ENCODE peak calls at places on chromosome 6, in six cellular contexts. Q is heart right ventricle; Z is HCT116; D is stimulated activated CD4-positive, alpha-beta T cell treated with anti-CD3 and anti-CD28 coated beads, Interleukin-12 subunit alpha, Interleukin-12 subunit beta, amount 100 ng/mL, for 48 hours; K is activated naive CD4-positive, alpha-beta T cell treated with anti-CD3 and anti-CD28 coated beads, Interleukin-2, amount 10 ng/mL, durations not matched to agents 7 days and 5 days; O is AG08396. V is an unnamed sample.

GRCh38 chr6:83958250-83958685 is 75.3 kb upstream of the MRAP2 start:
- DNase-seq in Q (no peak), K (no peak), D (no peak), O (no peak), Z (no peak), V (no peak)

GRCh38 chr6:47733879-47734558 is 35.6 kb downstream of the ADGRF4 start:
- DNase-seq in O (no peak), K (no peak), D (no peak), Z (peak), Q (peak), V (no peak)

GRCh38 chr6:44388135-44388487 is 605 bp downstream of the CDC5L start:
- DNase-seq in Z (no peak), K (no peak), D (no peak), Q (no peak), O (no peak), V (no peak)

GRCh38 chr6:157376706-157377230 is 4.2 kb upstream of the ZDHHC14 start:
- DNase-seq in K (no peak), Q (no peak), D (no peak), O (no peak), Z (no peak), V (no peak)

GRCh38 chr6:4316867-4317400 is 181.6 kb upstream of the ECI2 start:
- DNase-seq in K (no peak), Q (peak), D (no peak), O (peak), Z (no peak), V (peak)

GRCh38 chr6:2713473-2714358 is 37.0 kb downstream of the MYLK4 start:
- DNase-seq in Z (no peak), O (peak), K (no peak), Q (no peak), D (no peak), V (no peak)

GRCh38 chr6:157148391-157149323 is 174.7 kb downstream of the TMEM242 start:
- DNase-seq in D (no peak), K (no peak), Q (peak), O (peak), Z (peak), V (no peak)

GRCh38 chr6:16436550-16436949 is 198.2 kb downstream of the GMPR start:
- DNase-seq in Q (no peak), O (no peak), Z (no peak), K (peak), D (no peak), V (no peak)

GRCh38 chr6:146582857-146583256 is 15.9 kb upstream of the ADGB start:
- DNase-seq in Q (peak), D (no peak), Z (no peak), K (no peak), O (no peak), V (no peak)

GRCh38 chr6:111921108-111921507 is 47.9 kb upstream of the FYN start:
- DNase-seq in D (no peak), Q (no peak), K (no peak), O (no peak), Z (no peak), V (no peak)

GRCh38 chr6:146550911-146551310 is 7.3 kb downstream of the RAB32 start:
- DNase-seq in Q (no peak), K (no peak), D (no peak), Z (no peak), O (no peak), V (no peak)

GRCh38 chr6:10073326-10073725 is 341.5 kb downstream of the TFAP2A start:
- DNase-seq in O (no peak), Z (no peak), K (no peak), D (no peak), Q (no peak), V (no peak)

GRCh38 chr6:63537959-63538300 is 34.4 kb upstream of the LOC128125822 start:
- DNase-seq in O (no peak), D (no peak), Z (no peak), Q (no peak), K (no peak), V (no peak)

GRCh38 chr6:56752009-56752408 is 109.3 kb upstream of the DST start:
- DNase-seq in Z (no peak), K (no peak), O (no peak), D (no peak), Q (no peak), V (no peak)

GRCh38 chr6:30814137-30815084 is 69.9 kb upstream of the DDR1 start:
- DNase-seq in Z (peak), K (peak), O (peak), Q (no peak), D (no peak), V (no peak)

GRCh38 chr6:154386848-154387717 is 30.5 kb upstream of the IPCEF1 start:
- DNase-seq in O (peak), D (no peak), K (no peak), Z (no peak), Q (no peak), V (no peak)

GRCh38 chr6:42984924-42985475 is 630 bp downstream of the PPP2R5D start:
- DNase-seq in O (peak), Z (no peak), K (peak), Q (no peak), D (no peak), V (no peak)

GRCh38 chr6:93684339-93684738 is 265.0 kb upstream of the EPHA7 start:
- DNase-seq in K (no peak), Z (no peak), D (no peak), Q (no peak), O (no peak), V (no peak)

GRCh38 chr6:134065706-134066105 is 13.3 kb upstream of the SLC2A12 start:
- DNase-seq in K (no peak), Q (no peak), D (peak), Z (peak), O (no peak), V (no peak)

GRCh38 chr6:14452567-14453527 is 335.3 kb downstream of the CD83 start:
- DNase-seq in Q (no peak), D (peak), K (peak), O (no peak), Z (no peak), V (no peak)

GRCh38 chr6:5723905-5724691 is 282.6 kb downstream of the NRN1 start:
- DNase-seq in K (peak), O (no peak), Z (no peak), D (no peak), Q (peak), V (peak)

GRCh38 chr6:98841114-98841513 is 6.7 kb downstream of the POU3F2 start:
- DNase-seq in Q (no peak), O (no peak), K (no peak), D (no peak), Z (no peak), V (no peak)

GRCh38 chr6:131819507-131820228 is 11.8 kb downstream of the ENPP1 start:
- DNase-seq in Z (no peak), K (no peak), D (no peak), O (peak), Q (peak), V (no peak)

GRCh38 chr6:86682297-86682696 is 255.0 kb upstream of the HTR1E start:
- DNase-seq in Q (no peak), O (no peak), K (no peak), Z (no peak), D (no peak), V (no peak)

GRCh38 chr6:111739257-111739696 is 133.6 kb upstream of the TRAF3IP2 start:
- DNase-seq in Q (no peak), Z (no peak), O (no peak), D (no peak), K (no peak), V (no peak)

GRCh38 chr6:11732036-11732545 is 46.5 kb downstream of the ADTRP start:
- DNase-seq in K (peak), Q (peak), O (no peak), D (peak), Z (no peak), V (no peak)

GRCh38 chr6:131597448-131597847 is 24.4 kb downstream of the ARG1 start:
- DNase-seq in O (no peak), Z (no peak), Q (no peak), K (no peak), D (no peak), V (no peak)

GRCh38 chr6:139166956-139167313 is 32.1 kb downstream of the HECA start:
- DNase-seq in K (no peak), Z (no peak), D (no peak), Q (no peak), O (no peak), V (peak)

GRCh38 chr6:41593451-41594238 is 44.6 kb upstream of the MDFI start:
- DNase-seq in Z (no peak), O (no peak), Q (no peak), D (no peak), K (no peak), V (no peak)

GRCh38 chr6:39077882-39078594 is 29.5 kb downstream of the GLP1R start:
- DNase-seq in O (no peak), Z (no peak), D (no peak), K (no peak), Q (no peak), V (no peak)

GRCh38 chr6:23656257-23656731 is 469.7 kb upstream of the NRSN1 start:
- DNase-seq in D (no peak), Z (no peak), O (no peak), K (no peak), Q (no peak), V (no peak)

GRCh38 chr6:72787521-72788031 is 165.7 kb downstream of the KCNQ5 start:
- DNase-seq in D (no peak), O (peak), Z (no peak), K (no peak), Q (no peak), V (no peak)

GRCh38 chr6:108760158-108761050 is 87.8 kb upstream of the ARMC2 start:
- DNase-seq in Q (peak), O (no peak), D (no peak), K (no peak), Z (no peak), V (no peak)

GRCh38 chr6:149190228-149190831 is 127.2 kb upstream of the TAB2 start:
- DNase-seq in K (peak), D (peak), O (no peak), Z (no peak), Q (no peak), V (no peak)

GRCh38 chr6:160978141-160978926 is 13.2 kb upstream of the MAP3K4 start:
- DNase-seq in D (no peak), Q (no peak), Z (no peak), O (peak), K (no peak), V (no peak)

GRCh38 chr6:150891886-150892485 is 26.5 kb downstream of the MTHFD1L start:
- DNase-seq in O (peak), D (peak), Q (peak), K (peak), Z (peak), V (no peak)

GRCh38 chr6:85166106-85166505 is 283.8 kb upstream of the NT5E start:
- DNase-seq in K (no peak), D (no peak), Z (no peak), Q (no peak), O (no peak), V (no peak)